ENCODE peak calls at places on chromosomes 2 and 18, in ten cellular contexts. T is GM12878, R is SK-N-SH, K is transverse colon, Y is sigmoid colon, M is ovary, U is HepG2, G is upper lobe of left lung, J is K562, D is stomach. C is an unnamed sample. For H3K27me3 and H3K4me1, the result is how much of the 10 kb centered on the place peaks cover.

GRCh38 chr2:96552284-96553175 is 16.0 kb downstream of the ARID5A start:
- DNase-seq in T (no peak), R (peak), K (no peak), Y (no peak), M (no peak), U (no peak), G (no peak), J (no peak), D (no peak), C (no peak)

GRCh38 chr2:134360750-134361487 is 107.0 kb downstream of the MGAT5 start:
- DNase-seq in T (no peak), R (peak), K (no peak), Y (no peak), M (peak), U (no peak), G (peak), J (no peak), D (no peak), C (no peak)

GRCh38 chr2:126496493-126496892 is 159.5 kb upstream of the GYPC start:
- DNase-seq in T (peak), R (no peak), K (no peak), Y (no peak), M (no peak), U (no peak), G (no peak), J (no peak), D (no peak), C (no peak)

GRCh38 chr2:103451283-103451682 is 689.5 kb downstream of the TMEM182 start:
- DNase-seq in T (no peak), R (no peak), K (no peak), Y (no peak), M (no peak), U (no peak), G (no peak), J (no peak), D (no peak), C (no peak)

GRCh38 chr2:236862961-236863728 is 222.5 kb upstream of the COPS8 start:
- DNase-seq in T (peak), R (no peak), K (no peak), Y (peak), M (no peak), U (no peak), G (no peak), J (no peak), D (peak), C (no peak)

GRCh38 chr18:33924576-33924975 is 300.1 kb downstream of the NOL4 start:
- DNase-seq in T (no peak), R (peak), K (no peak), Y (no peak), M (no peak), U (no peak), G (no peak), J (no peak), D (no peak), C (no peak)

GRCh38 chr2:225100856-225101294 is 58.6 kb upstream of the DOCK10 start:
- DNase-seq in T (no peak), R (no peak), K (no peak), Y (no peak), M (no peak), U (no peak), G (no peak), J (peak), D (no peak), C (no peak)

GRCh38 chr2:26818255-26818654 is 29.7 kb upstream of the DPYSL5 start:
- DNase-seq in T (no peak), R (no peak), K (no peak), Y (no peak), M (no peak), U (no peak), G (peak), J (no peak), D (no peak), C (no peak)

GRCh38 chr2:217944923-217945322 is 57.9 kb downstream of the TNS1 start:
- DNase-seq in T (no peak), R (no peak), K (no peak), Y (peak), M (peak), U (no peak), G (no peak), J (no peak), D (no peak), C (no peak)

GRCh38 chr2:113857454-113857853 is 32.4 kb upstream of the ACTR3 start:
- DNase-seq in T (no peak), R (no peak), K (no peak), Y (no peak), M (no peak), U (no peak), G (no peak), J (no peak), D (no peak), C (no peak)

GRCh38 chr2:190763901-190764514 is 115.1 kb downstream of the NAB1 start:
- DNase-seq in T (no peak), R (no peak), K (no peak), Y (no peak), M (no peak), U (no peak), G (no peak), J (peak), D (no peak), C (no peak)

GRCh38 chr2:46684661-46685060 is 205.3 kb downstream of the TMEM247 start:
- DNase-seq in T (no peak), R (no peak), K (no peak), Y (no peak), M (no peak), U (no peak), G (no peak), J (no peak), D (no peak), C (no peak)

DNA sequence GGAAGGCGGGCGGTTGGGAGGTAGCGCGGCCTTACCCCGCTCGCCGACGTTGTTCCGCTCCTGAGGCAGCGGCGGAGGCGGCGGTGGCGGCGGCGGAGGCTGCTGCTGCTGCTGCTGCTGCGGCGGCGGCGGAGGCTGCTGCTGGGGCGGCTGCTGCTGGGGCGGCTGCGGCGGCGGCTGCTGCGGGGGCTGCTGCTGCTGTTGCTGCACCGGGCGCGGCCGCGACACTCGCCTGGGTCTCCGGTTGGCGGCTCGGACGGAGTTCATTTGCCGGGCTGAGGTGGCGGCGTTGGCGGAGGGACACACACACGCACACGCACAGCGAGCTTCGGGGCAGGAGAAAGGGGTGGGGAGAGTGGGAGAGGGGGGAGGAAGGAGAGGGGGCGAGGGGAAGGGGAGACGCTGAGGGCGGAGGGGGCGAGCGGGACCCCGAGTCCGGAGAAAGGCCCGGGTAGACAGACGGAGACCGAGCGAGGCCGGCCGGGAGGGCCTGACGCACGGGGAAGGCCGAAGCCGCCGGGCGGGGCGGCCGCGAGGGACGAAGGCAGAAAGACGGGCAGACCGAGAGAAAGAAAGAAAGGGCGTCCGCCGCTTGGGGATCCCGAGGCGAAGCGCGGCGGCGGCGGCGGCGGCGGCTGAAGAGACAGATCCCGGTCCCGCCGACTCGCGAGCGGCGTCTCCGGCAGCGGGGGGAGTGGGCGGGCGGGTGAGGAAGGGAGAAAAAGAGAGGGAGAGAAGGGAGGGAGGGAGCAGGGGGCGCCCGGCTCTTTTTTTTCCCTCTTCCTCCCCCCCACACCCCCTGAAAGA is 641 bp downstream of the FBXO11 start:
- DNase-seq in T (no peak), R (peak), K (peak), Y (peak), M (peak), U (no peak), G (peak), J (peak), D (peak), C (peak)
- TF ChIP-seq EP300 in T (no peak), R (peak), K (no peak), Y (no peak), M (no peak), U (no peak), G (no peak), J (no peak), D (no peak), C (no peak)

GRCh38 chr2:241138471-241138870 is 10.8 kb downstream of the PASK start:
- DNase-seq in T (no peak), R (no peak), K (no peak), Y (peak), M (no peak), U (no peak), G (no peak), J (no peak), D (no peak), C (no peak)

GRCh38 chr2:241139531-241140444 is 9.5 kb downstream of the PASK start:
- DNase-seq in T (no peak), R (no peak), K (no peak), Y (peak), M (no peak), U (no peak), G (peak), J (no peak), D (no peak), C (no peak)

GRCh38 chr2:241141214-241141770 is 8.0 kb downstream of the PASK start:
- DNase-seq in T (no peak), R (no peak), K (no peak), Y (peak), M (no peak), U (no peak), G (no peak), J (no peak), D (no peak), C (no peak)

GRCh38 chr2:241142063-241142462 is 7.2 kb downstream of the PASK start:
- DNase-seq in T (no peak), R (no peak), K (no peak), Y (peak), M (no peak), U (no peak), G (no peak), J (no peak), D (no peak), C (no peak)

DNA sequence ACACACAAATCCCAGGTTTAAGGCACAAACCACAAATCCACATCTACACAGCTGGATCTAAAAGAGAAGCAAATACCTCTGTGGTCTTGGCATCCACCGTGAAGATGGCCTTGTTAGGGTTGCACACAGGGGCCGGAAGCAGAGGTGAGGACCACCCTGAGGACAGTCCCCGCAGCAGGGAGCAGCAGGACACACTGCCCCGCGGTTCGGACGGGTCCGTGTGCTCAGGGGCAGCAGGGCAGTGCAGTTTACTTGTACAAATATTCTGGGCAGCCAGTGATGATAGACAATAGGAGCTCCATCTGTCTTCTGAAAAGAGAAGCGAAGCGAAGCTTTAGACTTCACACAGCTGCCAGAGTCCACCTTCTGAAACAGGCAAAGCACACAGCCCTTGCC is 8.8 kb downstream of the PASK start:
- DNase-seq in T (no peak), R (no peak), K (no peak), Y (peak), M (no peak), U (no peak), G (peak), J (no peak), D (no peak), C (no peak)
- H3K27me3 ChIP-seq in T (under half), R (under half), K (under half), Y (under half), M (under half), U (under half), G (under half), J (under half), D (under half), C (under half)

GRCh38 chr2:55116598-55116964 is 66.3 kb upstream of the RTN4 start:
- DNase-seq in T (no peak), R (no peak), K (no peak), Y (no peak), M (no peak), U (no peak), G (no peak), J (no peak), D (no peak), C (no peak)
- H3K4me1 ChIP-seq in T (under half), R (half or more), K (under half), Y (under half), M (under half), U (under half), G (under half), J (under half), D (under half), C (under half)

GRCh38 chr2:162084561-162084960 is 10.5 kb upstream of the DPP4 start:
- DNase-seq in T (no peak), R (no peak), K (no peak), Y (no peak), M (no peak), U (no peak), G (no peak), J (no peak), D (no peak), C (no peak)

GRCh38 chr2:162090109-162090508 is 16.1 kb upstream of the DPP4 start:
- DNase-seq in T (no peak), R (no peak), K (no peak), Y (no peak), M (no peak), U (no peak), G (no peak), J (no peak), D (no peak), C (no peak)

GRCh38 chr2:162082036-162082435 is 8.0 kb upstream of the DPP4 start:
- DNase-seq in T (no peak), R (no peak), K (no peak), Y (no peak), M (no peak), U (no peak), G (no peak), J (no peak), D (no peak), C (no peak)

GRCh38 chr2:162086904-162087303 is 12.9 kb upstream of the DPP4 start:
- DNase-seq in T (no peak), R (no peak), K (no peak), Y (no peak), M (no peak), U (no peak), G (no peak), J (no peak), D (no peak), C (no peak)

DNA sequence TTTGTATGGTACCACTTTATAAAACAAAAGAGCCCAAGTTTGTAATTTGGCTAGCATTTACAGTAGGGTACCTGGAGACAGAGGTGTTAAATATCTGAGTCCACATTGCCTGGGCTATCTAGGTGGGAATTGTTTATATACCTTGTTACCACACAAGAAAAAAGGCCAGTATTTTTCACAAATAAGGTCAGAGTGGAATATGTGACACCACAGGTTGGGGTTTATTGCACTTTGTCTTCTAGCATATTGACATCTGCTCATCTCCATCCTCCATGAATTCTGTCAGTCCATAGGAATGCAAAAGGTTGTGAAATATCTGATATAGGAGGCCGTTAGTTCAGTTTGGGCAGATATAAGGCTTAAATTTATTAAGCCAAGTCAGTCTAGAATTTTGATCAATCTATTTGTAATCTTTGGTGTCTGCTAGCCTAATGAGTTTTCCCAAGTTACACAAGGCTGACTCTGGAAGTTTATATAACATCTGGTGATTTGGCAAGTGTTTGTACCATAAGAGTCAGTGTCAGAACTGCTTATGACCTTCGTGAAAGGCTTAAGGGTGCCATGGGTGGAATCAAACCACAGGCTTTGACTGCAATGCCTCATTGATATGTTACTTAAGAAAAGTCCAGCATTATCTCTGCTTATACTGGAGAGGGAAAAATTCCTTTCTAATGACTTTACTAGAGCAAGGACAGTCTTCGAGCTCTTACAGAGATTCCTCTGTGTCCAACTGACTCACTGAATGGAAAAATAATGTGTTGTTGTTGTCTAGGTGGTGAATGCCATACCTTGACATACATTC is 11.3 kb upstream of the DPP4 start:
- DNase-seq in T (no peak), R (no peak), K (no peak), Y (no peak), M (no peak), U (peak), G (no peak), J (no peak), D (no peak), C (no peak)
- TF ChIP-seq EP300 in T (no peak), R (peak), K (no peak), Y (no peak), M (no peak), U (peak), G (no peak), J (no peak), D (no peak), C (no peak)

DNA sequence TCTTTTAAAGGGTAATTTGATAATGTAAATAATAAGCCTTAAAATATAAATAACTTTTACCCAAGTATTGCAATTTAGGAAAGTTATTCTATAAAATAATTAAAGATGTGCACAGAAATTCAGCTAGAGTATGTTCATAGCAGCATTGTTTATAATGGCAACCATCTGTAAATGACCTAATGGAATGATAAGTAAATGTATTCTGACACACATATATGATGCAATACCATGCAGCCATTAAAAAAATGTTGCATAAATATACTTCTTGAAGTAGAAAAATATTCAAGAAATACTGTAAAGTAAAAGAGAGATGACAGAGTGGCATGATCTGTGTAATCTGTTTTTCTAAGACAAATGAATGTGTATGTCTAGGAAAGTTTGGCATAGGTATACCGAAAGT is 545.7 kb downstream of the ZEB2 start:
- DNase-seq in T (no peak), R (no peak), K (no peak), Y (no peak), M (no peak), U (no peak), G (no peak), J (no peak), D (no peak), C (no peak)
- H3K27me3 ChIP-seq in T (under half), R (under half), K (under half), Y (under half), M (under half), U (under half), G (under half), J (under half), D (under half), C (under half)

DNA sequence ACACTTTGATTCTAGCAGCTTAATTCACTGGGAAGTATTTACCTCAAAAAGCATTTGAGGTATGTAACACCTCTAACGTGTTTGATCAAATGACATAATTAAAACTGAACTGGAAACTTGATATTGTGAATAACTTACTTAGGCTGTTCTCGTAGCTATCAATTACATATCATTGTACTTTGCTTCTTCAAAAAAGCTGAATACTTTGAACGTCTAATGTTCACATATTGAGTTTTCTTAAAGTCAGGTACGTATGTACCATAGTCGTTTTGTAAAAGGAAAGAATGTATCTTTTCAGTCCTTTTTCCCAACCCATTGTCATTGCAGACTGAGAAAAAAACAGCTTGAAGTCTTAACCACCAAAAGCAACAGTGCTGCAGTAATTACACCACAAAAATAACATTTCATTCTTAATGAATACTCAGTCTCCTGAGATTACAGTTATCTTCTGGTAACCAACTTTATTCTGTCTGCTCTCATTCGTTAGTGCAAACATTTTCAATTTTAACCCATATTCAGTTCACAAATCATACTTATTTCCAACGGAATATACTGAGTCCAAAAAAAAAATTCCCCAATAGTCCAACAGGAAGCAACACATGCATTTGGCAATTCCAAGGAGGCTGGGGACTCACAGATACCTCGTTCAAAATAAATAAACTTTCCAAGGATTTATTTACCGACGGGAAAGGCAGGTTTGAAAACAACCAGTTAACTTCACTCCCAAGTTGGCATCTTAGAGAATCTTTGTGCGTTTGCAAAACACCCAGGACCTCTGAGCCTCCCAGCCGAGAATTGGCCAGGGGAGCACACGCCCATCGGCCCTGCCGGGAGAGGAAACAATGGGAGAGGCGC is 1.1 kb downstream of the CHN1 start:
- DNase-seq in T (no peak), R (no peak), K (no peak), Y (no peak), M (no peak), U (no peak), G (no peak), J (no peak), D (no peak), C (no peak)
- H3K4me1 ChIP-seq in T (under half), R (under half), K (under half), Y (under half), M (under half), U (under half), G (under half), J (under half), D (under half), C (under half)

C was measured in tibial nerve.